ENCODE peak calls at places on chromosomes 12 and 14, in eight cellular contexts. One of them, this sample, is unnamed.

GRCh38 chr14:71803539-71804260 is 128.5 kb upstream of the RGS6 start:
- DNase-seq in coronary artery: no peak
- DNase-seq in activated CD4-positive, alpha-beta T cell treated with anti-CD3 and anti-CD28 coated beads for 24 hours: no peak
- DNase-seq in NCI-H187: no peak
- DNase-seq in T follicular helper cell: no peak
- DNase-seq in SK-N-SH: no peak
- DNase-seq in CD8-positive, alpha-beta memory T cell: no peak
- DNase-seq in colonic mucosa: no peak
- DNase-seq in this sample: peak; percentile 9

GRCh38 chr12:106736051-106736957 is 38.2 kb upstream of the RIC8B start:
- DNase-seq in SK-N-SH: no peak
- DNase-seq in coronary artery: no peak
- DNase-seq in CD8-positive, alpha-beta memory T cell: no peak
- DNase-seq in activated CD4-positive, alpha-beta T cell treated with anti-CD3 and anti-CD28 coated beads for 24 hours: no peak
- DNase-seq in T follicular helper cell: peak; percentile 6
- DNase-seq in colonic mucosa: no peak
- DNase-seq in NCI-H187: no peak
- DNase-seq in this sample: no peak

GRCh38 chr14:31829256-31829923 is 247.7 kb upstream of the ARHGAP5 start:
- DNase-seq in SK-N-SH: peak; percentile 4
- DNase-seq in coronary artery: no peak
- DNase-seq in NCI-H187: no peak
- DNase-seq in CD8-positive, alpha-beta memory T cell: no peak
- DNase-seq in colonic mucosa: no peak
- DNase-seq in activated CD4-positive, alpha-beta T cell treated with anti-CD3 and anti-CD28 coated beads for 24 hours: no peak
- DNase-seq in T follicular helper cell: no peak
- DNase-seq in this sample: peak; percentile 26

GRCh38 chr12:124778411-124778810 is 85.3 kb downstream of the SCARB1 start:
- DNase-seq in activated CD4-positive, alpha-beta T cell treated with anti-CD3 and anti-CD28 coated beads for 24 hours: no peak
- DNase-seq in colonic mucosa: no peak
- DNase-seq in NCI-H187: no peak
- DNase-seq in CD8-positive, alpha-beta memory T cell: no peak
- DNase-seq in coronary artery: no peak
- DNase-seq in T follicular helper cell: no peak
- DNase-seq in SK-N-SH: no peak
- DNase-seq in this sample: no peak

GRCh38 chr12:12716151-12716844 is 870 bp upstream of the CDKN1B start:
- DNase-seq in SK-N-SH: no peak
- DNase-seq in NCI-H187: no peak
- DNase-seq in colonic mucosa: no peak
- DNase-seq in CD8-positive, alpha-beta memory T cell: no peak
- DNase-seq in coronary artery: no peak
- DNase-seq in T follicular helper cell: no peak
- DNase-seq in activated CD4-positive, alpha-beta T cell treated with anti-CD3 and anti-CD28 coated beads for 24 hours: no peak
- DNase-seq in this sample: peak; percentile 53

GRCh38 chr14:91038439-91038838 is 22.0 kb downstream of the RPS6KA5 start:
- DNase-seq in NCI-H187: no peak
- DNase-seq in CD8-positive, alpha-beta memory T cell: no peak
- DNase-seq in T follicular helper cell: no peak
- DNase-seq in SK-N-SH: no peak
- DNase-seq in colonic mucosa: no peak
- DNase-seq in coronary artery: no peak
- DNase-seq in activated CD4-positive, alpha-beta T cell treated with anti-CD3 and anti-CD28 coated beads for 24 hours: no peak
- DNase-seq in this sample: no peak

GRCh38 chr12:19998968-19999792 is 369.2 kb upstream of the PDE3A start:
- DNase-seq in colonic mucosa: no peak
- DNase-seq in activated CD4-positive, alpha-beta T cell treated with anti-CD3 and anti-CD28 coated beads for 24 hours: no peak
- DNase-seq in CD8-positive, alpha-beta memory T cell: no peak
- DNase-seq in NCI-H187: no peak
- DNase-seq in SK-N-SH: no peak
- DNase-seq in T follicular helper cell: no peak
- DNase-seq in coronary artery: no peak
- DNase-seq in this sample: peak; percentile 56

GRCh38 chr12:82993610-82994009 is 306.9 kb downstream of the TMTC2 start:
- DNase-seq in NCI-H187: no peak
- DNase-seq in CD8-positive, alpha-beta memory T cell: no peak
- DNase-seq in activated CD4-positive, alpha-beta T cell treated with anti-CD3 and anti-CD28 coated beads for 24 hours: no peak
- DNase-seq in T follicular helper cell: no peak
- DNase-seq in coronary artery: no peak
- DNase-seq in colonic mucosa: no peak
- DNase-seq in SK-N-SH: no peak
- DNase-seq in this sample: no peak

GRCh38 chr14:30621354-30621953 is 665 bp upstream of the SCFD1 start:
- DNase-seq in CD8-positive, alpha-beta memory T cell: no peak
- DNase-seq in NCI-H187: no peak
- DNase-seq in activated CD4-positive, alpha-beta T cell treated with anti-CD3 and anti-CD28 coated beads for 24 hours: no peak
- DNase-seq in colonic mucosa: peak; percentile 39
- DNase-seq in SK-N-SH: peak; percentile 17
- DNase-seq in T follicular helper cell: no peak
- DNase-seq in coronary artery: no peak
- DNase-seq in this sample: peak; percentile 19

GRCh38 chr12:128316981-128317526 is 50.1 kb downstream of the TMEM132C start:
- DNase-seq in NCI-H187: no peak
- DNase-seq in activated CD4-positive, alpha-beta T cell treated with anti-CD3 and anti-CD28 coated beads for 24 hours: no peak
- DNase-seq in SK-N-SH: no peak
- DNase-seq in CD8-positive, alpha-beta memory T cell: no peak
- DNase-seq in colonic mucosa: no peak
- DNase-seq in coronary artery: no peak
- DNase-seq in T follicular helper cell: no peak
- DNase-seq in this sample: no peak

GRCh38 chr14:75156901-75157300 is 19.5 kb downstream of the TMED10 start:
- DNase-seq in T follicular helper cell: no peak
- DNase-seq in activated CD4-positive, alpha-beta T cell treated with anti-CD3 and anti-CD28 coated beads for 24 hours: no peak
- DNase-seq in CD8-positive, alpha-beta memory T cell: no peak
- DNase-seq in NCI-H187: no peak
- DNase-seq in SK-N-SH: no peak
- DNase-seq in coronary artery: no peak
- DNase-seq in colonic mucosa: no peak
- DNase-seq in this sample: no peak

GRCh38 chr12:62214847-62215246 is 45.4 kb upstream of the USP15 start:
- DNase-seq in colonic mucosa: no peak
- DNase-seq in CD8-positive, alpha-beta memory T cell: no peak
- DNase-seq in activated CD4-positive, alpha-beta T cell treated with anti-CD3 and anti-CD28 coated beads for 24 hours: no peak
- DNase-seq in coronary artery: no peak
- DNase-seq in T follicular helper cell: no peak
- DNase-seq in SK-N-SH: no peak
- DNase-seq in NCI-H187: no peak
- DNase-seq in this sample: no peak

GRCh38 chr14:22210906-22211305 is 378.1 kb downstream of the DAD1 start:
- DNase-seq in colonic mucosa: no peak
- DNase-seq in coronary artery: no peak
- DNase-seq in NCI-H187: no peak
- DNase-seq in SK-N-SH: no peak
- DNase-seq in T follicular helper cell: no peak
- DNase-seq in CD8-positive, alpha-beta memory T cell: no peak
- DNase-seq in activated CD4-positive, alpha-beta T cell treated with anti-CD3 and anti-CD28 coated beads for 24 hours: no peak
- DNase-seq in this sample: no peak

GRCh38 chr12:64390275-64390851 is at the start of gene C12orf56:
- DNase-seq in NCI-H187: peak; percentile 57
- DNase-seq in CD8-positive, alpha-beta memory T cell: no peak
- DNase-seq in T follicular helper cell: no peak
- DNase-seq in activated CD4-positive, alpha-beta T cell treated with anti-CD3 and anti-CD28 coated beads for 24 hours: no peak
- DNase-seq in coronary artery: no peak
- DNase-seq in SK-N-SH: no peak
- DNase-seq in colonic mucosa: peak; percentile 47
- DNase-seq in this sample: peak; percentile 24

GRCh38 chr14:53925201-53925766 is 31.3 kb downstream of the BMP4 start:
- DNase-seq in SK-N-SH: no peak
- DNase-seq in CD8-positive, alpha-beta memory T cell: no peak
- DNase-seq in NCI-H187: no peak
- DNase-seq in colonic mucosa: no peak
- DNase-seq in coronary artery: no peak
- DNase-seq in activated CD4-positive, alpha-beta T cell treated with anti-CD3 and anti-CD28 coated beads for 24 hours: no peak
- DNase-seq in T follicular helper cell: no peak
- DNase-seq in this sample: no peak

GRCh38 chr14:97517566-97518234 is 720.5 kb downstream of the VRK1 start:
- DNase-seq in CD8-positive, alpha-beta memory T cell: no peak
- DNase-seq in T follicular helper cell: no peak
- DNase-seq in SK-N-SH: no peak
- DNase-seq in NCI-H187: no peak
- DNase-seq in colonic mucosa: no peak
- DNase-seq in coronary artery: no peak
- DNase-seq in activated CD4-positive, alpha-beta T cell treated with anti-CD3 and anti-CD28 coated beads for 24 hours: no peak
- DNase-seq in this sample: no peak

GRCh38 chr14:77125275-77126073 is 16.1 kb downstream of the ZDHHC22 start:
- DNase-seq in colonic mucosa: no peak
- DNase-seq in coronary artery: peak; percentile 63
- DNase-seq in NCI-H187: no peak
- DNase-seq in activated CD4-positive, alpha-beta T cell treated with anti-CD3 and anti-CD28 coated beads for 24 hours: no peak
- DNase-seq in T follicular helper cell: no peak
- DNase-seq in CD8-positive, alpha-beta memory T cell: no peak
- DNase-seq in SK-N-SH: peak; percentile 52
- DNase-seq in this sample: no peak

GRCh38 chr12:39937119-39937518 is 168.8 kb downstream of the SLC2A13 start:
- DNase-seq in CD8-positive, alpha-beta memory T cell: no peak
- DNase-seq in activated CD4-positive, alpha-beta T cell treated with anti-CD3 and anti-CD28 coated beads for 24 hours: no peak
- DNase-seq in SK-N-SH: no peak
- DNase-seq in colonic mucosa: peak; percentile 67
- DNase-seq in T follicular helper cell: no peak
- DNase-seq in NCI-H187: no peak
- DNase-seq in coronary artery: no peak
- DNase-seq in this sample: no peak

GRCh38 chr12:88299567-88300101 is 157.5 kb downstream of the TMTC3 start:
- DNase-seq in SK-N-SH: no peak
- DNase-seq in T follicular helper cell: no peak
- DNase-seq in activated CD4-positive, alpha-beta T cell treated with anti-CD3 and anti-CD28 coated beads for 24 hours: peak; percentile 14
- DNase-seq in NCI-H187: no peak
- DNase-seq in colonic mucosa: no peak
- DNase-seq in CD8-positive, alpha-beta memory T cell: no peak
- DNase-seq in coronary artery: no peak
- DNase-seq in this sample: peak; percentile 9

GRCh38 chr14:73753887-73754880 is 40.0 kb upstream of the PNMA1 start:
- DNase-seq in CD8-positive, alpha-beta memory T cell: no peak
- DNase-seq in T follicular helper cell: no peak
- DNase-seq in colonic mucosa: peak; percentile 77
- DNase-seq in coronary artery: no peak
- DNase-seq in NCI-H187: no peak
- DNase-seq in activated CD4-positive, alpha-beta T cell treated with anti-CD3 and anti-CD28 coated beads for 24 hours: no peak
- DNase-seq in SK-N-SH: no peak
- DNase-seq in this sample: no peak

GRCh38 chr12:96687719-96688118 is 198.3 kb downstream of the CFAP54 start:
- DNase-seq in T follicular helper cell: no peak
- DNase-seq in colonic mucosa: no peak
- DNase-seq in NCI-H187: no peak
- DNase-seq in CD8-positive, alpha-beta memory T cell: no peak
- DNase-seq in activated CD4-positive, alpha-beta T cell treated with anti-CD3 and anti-CD28 coated beads for 24 hours: no peak
- DNase-seq in SK-N-SH: no peak
- DNase-seq in coronary artery: no peak
- DNase-seq in this sample: peak; percentile 9

GRCh38 chr14:93219103-93219726 is 12.2 kb downstream of the UBR7 start:
- DNase-seq in T follicular helper cell: peak; percentile 28
- DNase-seq in CD8-positive, alpha-beta memory T cell: peak; percentile 14
- DNase-seq in SK-N-SH: peak; percentile 55
- DNase-seq in coronary artery: no peak
- DNase-seq in colonic mucosa: peak; percentile 48
- DNase-seq in NCI-H187: no peak
- DNase-seq in activated CD4-positive, alpha-beta T cell treated with anti-CD3 and anti-CD28 coated beads for 24 hours: no peak
- DNase-seq in this sample: peak; percentile 71

GRCh38 chr12:129005416-129005815 is 152.1 kb downstream of the GLT1D1 start:
- DNase-seq in activated CD4-positive, alpha-beta T cell treated with anti-CD3 and anti-CD28 coated beads for 24 hours: no peak
- DNase-seq in colonic mucosa: no peak
- DNase-seq in NCI-H187: no peak
- DNase-seq in T follicular helper cell: no peak
- DNase-seq in SK-N-SH: no peak
- DNase-seq in CD8-positive, alpha-beta memory T cell: no peak
- DNase-seq in coronary artery: no peak
- DNase-seq in this sample: no peak

GRCh38 chr12:43969882-43970281 is 134.0 kb downstream of the TMEM117 start:
- DNase-seq in CD8-positive, alpha-beta memory T cell: no peak
- DNase-seq in T follicular helper cell: no peak
- DNase-seq in colonic mucosa: no peak
- DNase-seq in activated CD4-positive, alpha-beta T cell treated with anti-CD3 and anti-CD28 coated beads for 24 hours: no peak
- DNase-seq in SK-N-SH: no peak
- DNase-seq in coronary artery: no peak
- DNase-seq in NCI-H187: no peak
- DNase-seq in this sample: peak; percentile 13

GRCh38 chr14:62162998-62163589 is 400.9 kb downstream of the SNAPC1 start:
- DNase-seq in SK-N-SH: peak; percentile 40
- DNase-seq in T follicular helper cell: no peak
- DNase-seq in activated CD4-positive, alpha-beta T cell treated with anti-CD3 and anti-CD28 coated beads for 24 hours: no peak
- DNase-seq in colonic mucosa: no peak
- DNase-seq in coronary artery: no peak
- DNase-seq in CD8-positive, alpha-beta memory T cell: no peak
- DNase-seq in NCI-H187: peak; percentile 46
- DNase-seq in this sample: peak; percentile 63

GRCh38 chr14:68020493-68020892 is 200.9 kb downstream of the RAD51B start:
- DNase-seq in NCI-H187: no peak
- DNase-seq in coronary artery: no peak
- DNase-seq in CD8-positive, alpha-beta memory T cell: no peak
- DNase-seq in T follicular helper cell: no peak
- DNase-seq in colonic mucosa: no peak
- DNase-seq in activated CD4-positive, alpha-beta T cell treated with anti-CD3 and anti-CD28 coated beads for 24 hours: no peak
- DNase-seq in SK-N-SH: no peak
- DNase-seq in this sample: no peak

GRCh38 chr12:110312581-110313360 is 31.7 kb downstream of the ATP2A2 start:
- DNase-seq in colonic mucosa: no peak
- DNase-seq in NCI-H187: no peak
- DNase-seq in T follicular helper cell: no peak
- DNase-seq in activated CD4-positive, alpha-beta T cell treated with anti-CD3 and anti-CD28 coated beads for 24 hours: no peak
- DNase-seq in coronary artery: no peak
- DNase-seq in CD8-positive, alpha-beta memory T cell: no peak
- DNase-seq in SK-N-SH: no peak
- DNase-seq in this sample: peak; percentile 53

GRCh38 chr12:40331886-40332285 is 107.1 kb downstream of the LRRK2 start:
- DNase-seq in NCI-H187: no peak
- DNase-seq in colonic mucosa: no peak
- DNase-seq in T follicular helper cell: no peak
- DNase-seq in coronary artery: no peak
- DNase-seq in SK-N-SH: no peak
- DNase-seq in CD8-positive, alpha-beta memory T cell: no peak
- DNase-seq in activated CD4-positive, alpha-beta T cell treated with anti-CD3 and anti-CD28 coated beads for 24 hours: no peak
- DNase-seq in this sample: no peak

GRCh38 chr12:124520258-124520657 is 47.2 kb downstream of the NCOR2 start:
- DNase-seq in colonic mucosa: peak; percentile 46
- DNase-seq in activated CD4-positive, alpha-beta T cell treated with anti-CD3 and anti-CD28 coated beads for 24 hours: no peak
- DNase-seq in SK-N-SH: no peak
- DNase-seq in CD8-positive, alpha-beta memory T cell: no peak
- DNase-seq in NCI-H187: no peak
- DNase-seq in coronary artery: no peak
- DNase-seq in T follicular helper cell: no peak
- DNase-seq in this sample: peak; percentile 59

GRCh38 chr14:105857816-105858675 is 331.7 kb downstream of the TMEM121 start:
- DNase-seq in T follicular helper cell: no peak
- DNase-seq in CD8-positive, alpha-beta memory T cell: no peak
- DNase-seq in SK-N-SH: no peak
- DNase-seq in NCI-H187: no peak
- DNase-seq in activated CD4-positive, alpha-beta T cell treated with anti-CD3 and anti-CD28 coated beads for 24 hours: no peak
- DNase-seq in colonic mucosa: no peak
- DNase-seq in coronary artery: peak; percentile 33
- DNase-seq in this sample: no peak

GRCh38 chr12:43292699-43293098 is 259.3 kb downstream of the ADAMTS20 start:
- DNase-seq in colonic mucosa: no peak
- DNase-seq in NCI-H187: no peak
- DNase-seq in T follicular helper cell: no peak
- DNase-seq in CD8-positive, alpha-beta memory T cell: no peak
- DNase-seq in SK-N-SH: no peak
- DNase-seq in activated CD4-positive, alpha-beta T cell treated with anti-CD3 and anti-CD28 coated beads for 24 hours: no peak
- DNase-seq in coronary artery: no peak
- DNase-seq in this sample: no peak

GRCh38 chr14:22561661-22562579 is 27.1 kb downstream of the DAD1 start:
- DNase-seq in T follicular helper cell: peak; percentile 68
- DNase-seq in activated CD4-positive, alpha-beta T cell treated with anti-CD3 and anti-CD28 coated beads for 24 hours: no peak
- DNase-seq in CD8-positive, alpha-beta memory T cell: peak; percentile 67
- DNase-seq in NCI-H187: no peak
- DNase-seq in SK-N-SH: no peak
- DNase-seq in coronary artery: no peak
- DNase-seq in colonic mucosa: no peak
- DNase-seq in this sample: peak; percentile 35